ENCODE peak calls at places on chromosomes 2 and 18, in four cellular contexts. T is heart left ventricle, S is astrocyte of the spinal cord, P is neural crest cell. C is an unnamed sample.

GRCh38 chr2:237931205-237931721 is 35.6 kb upstream of the UBE2F start:
- DNase-seq in T (no peak), P (no peak), S (peak; percentile 63), C (no peak)

GRCh38 chr2:240452471-240453256 is 17.2 kb downstream of the GPC1 start:
- DNase-seq in S (peak; percentile 25), P (peak; percentile 75), T (peak; percentile 85), C (peak; percentile 54)

GRCh38 chr2:222575618-222576017 is 80.3 kb downstream of the FARSB start:
- DNase-seq in T (no peak), P (no peak), S (no peak), C (no peak)

GRCh38 chr18:33735428-33735827 is 157.4 kb downstream of the ASXL3 start:
- DNase-seq in S (no peak), T (no peak), P (no peak), C (no peak)

GRCh38 chr2:65420712-65421431 is 11.5 kb downstream of the SPRED2 start:
- DNase-seq in S (peak; percentile 58), P (no peak), T (no peak), C (peak; percentile 29)

GRCh38 chr18:79515331-79515730 is 119.6 kb downstream of the NFATC1 start:
- DNase-seq in S (no peak), T (peak; percentile 32), P (no peak), C (no peak)

GRCh38 chr2:7016884-7017283 is 99.7 kb downstream of the RNF144A start:
- DNase-seq in T (no peak), S (no peak), P (no peak), C (no peak)

GRCh38 chr2:156329922-156330726 is 2.4 kb downstream of the NR4A2 start:
- DNase-seq in S (no peak), P (no peak), T (no peak), C (no peak)

GRCh38 chr18:25335676-25336075 is 16.3 kb downstream of the ZNF521 start:
- DNase-seq in P (no peak), T (no peak), S (no peak), C (no peak)

GRCh38 chr2:154554046-154554445 is 144.4 kb upstream of the KCNJ3 start:
- DNase-seq in S (no peak), T (no peak), P (no peak), C (no peak)

GRCh38 chr2:230589497-230590015 is 123.1 kb upstream of the CAB39 start:
- DNase-seq in S (no peak), P (no peak), T (no peak), C (no peak)

GRCh38 chr2:205885492-205886099 is 200.4 kb downstream of the INO80D start:
- DNase-seq in S (peak; percentile 72), P (peak; percentile 76), T (peak; percentile 93), C (peak; percentile 93)

GRCh38 chr2:197952540-197953202 is 148.3 kb downstream of the PLCL1 start:
- DNase-seq in S (peak; percentile 17), T (no peak), P (no peak), C (no peak)

GRCh38 chr18:22691988-22692710 is 241.0 kb upstream of the RBBP8 start:
- DNase-seq in P (no peak), S (peak; percentile 87), T (no peak), C (no peak)

GRCh38 chr2:176088048-176088936 is 4.2 kb upstream of the HOXD13 start:
- DNase-seq in T (peak; percentile 77), P (peak; percentile 62), S (peak; percentile 35), C (peak; percentile 74)

GRCh38 chr2:69203166-69203985 is 183.7 kb downstream of the GFPT1 start:
- DNase-seq in T (no peak), P (no peak), S (no peak), C (no peak)

GRCh38 chr18:66534110-66534509 is 69.8 kb downstream of the CDH19 start:
- DNase-seq in T (no peak), P (no peak), S (no peak), C (no peak)

GRCh38 chr18:66533693-66534092 is 70.2 kb downstream of the CDH19 start:
- DNase-seq in T (no peak), S (no peak), P (no peak), C (no peak)
- TF ChIP-seq CTCF in T (no peak), S (no peak), P (peak; percentile 53), C (peak; percentile 35)

DNA sequence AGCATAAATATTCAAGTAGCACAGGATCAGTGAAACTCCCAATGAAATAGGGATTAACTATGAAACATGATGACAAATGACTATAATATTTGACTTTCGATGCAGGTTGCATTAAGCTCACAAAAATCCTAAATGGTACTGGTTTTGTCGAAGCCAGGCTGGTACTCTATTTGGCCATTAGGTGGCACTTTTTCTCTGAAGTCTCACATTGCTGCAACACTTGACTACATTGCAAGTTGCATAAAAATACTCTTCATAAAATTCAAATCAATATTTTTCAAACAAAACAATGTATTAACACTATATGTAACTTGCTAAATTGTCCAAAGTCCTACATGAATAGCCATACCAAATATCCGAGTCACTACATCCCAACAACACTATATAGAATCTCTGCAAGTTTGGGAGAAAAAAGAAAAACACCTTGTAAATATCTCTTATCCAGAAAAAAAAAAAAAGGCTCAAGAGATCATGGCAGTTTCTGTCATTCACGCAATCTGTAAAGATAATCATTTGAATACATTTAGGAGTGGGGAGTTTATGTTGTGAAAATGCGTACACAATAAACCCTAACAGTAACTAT is 9.5 kb downstream of the RTTN start:
- DNase-seq in P (no peak), S (peak; percentile 68), T (no peak), C (peak; percentile 18)
- TF ChIP-seq CTCF in P (peak; percentile 87), S (peak; percentile 82), T (peak; percentile 77), C (peak; percentile 66)

GRCh38 chr2:99190548-99190947 is 9.6 kb downstream of the MRPL30 start:
- DNase-seq in P (no peak), T (no peak), S (no peak), C (no peak)
- TF ChIP-seq CTCF in P (peak; percentile 27), T (no peak), S (peak; percentile 16), C (no peak)

GRCh38 chr2:159071190-159071915 is 102.9 kb downstream of the TANC1 start:
- DNase-seq in T (no peak), P (no peak), S (peak; percentile 85), C (no peak)
- TF ChIP-seq CTCF in T (no peak), P (peak; percentile 40), S (no peak), C (peak; percentile 44)

GRCh38 chr18:58226476-58226875 is 182.4 kb downstream of the NEDD4L start:
- DNase-seq in S (no peak), P (no peak), T (no peak), C (no peak)

GRCh38 chr18:58227361-58227930 is 183.4 kb downstream of the NEDD4L start:
- DNase-seq in T (no peak), S (no peak), P (no peak), C (no peak)

GRCh38 chr18:58229162-58229561 is 185.1 kb downstream of the NEDD4L start:
- DNase-seq in P (no peak), S (no peak), T (no peak), C (no peak)

GRCh38 chr18:58228762-58229161 is 184.7 kb downstream of the NEDD4L start:
- DNase-seq in T (no peak), P (no peak), S (no peak), C (no peak)

GRCh38 chr18:58228176-58228575 is 184.2 kb downstream of the NEDD4L start:
- DNase-seq in S (no peak), P (no peak), T (no peak), C (no peak)
- TF ChIP-seq CTCF in S (no peak), P (no peak), T (no peak), C (no peak)